ENCODE peak calls at places on chromosomes 13 and 19, in nine cellular contexts. J is memory B cell; V is astrocyte of the spinal cord; W is stimulated activated CD4-positive, alpha-beta T cell treated with anti-CD3 and anti-CD28 coated beads, Interleukin-2, amount 100 ng/mL, for 48 hours; U is H9; T is T-helper 1 cell; G is heart right ventricle; P is naive thymus-derived CD8-positive, alpha-beta T cell; D is WTC11. Z is an unnamed sample.

GRCh38 chr19:4369109-4369887 is 25.9 kb downstream of the MPND start:
- DNase-seq in J (peak; percentile 76), V (peak; percentile 35), W (peak; percentile 51), U (peak; percentile 62), T (peak; percentile 68), G (no peak), P (peak; percentile 84), D (no peak), Z (no peak)

GRCh38 chr13:110626510-110626909 is 11.2 kb downstream of the NAXD start:
- DNase-seq in J (no peak), V (no peak), W (no peak), U (no peak), T (no peak), G (no peak), P (no peak), D (no peak), Z (no peak)

GRCh38 chr19:34193439-34193838 is 21.1 kb downstream of the LSM14A start:
- DNase-seq in J (no peak), V (no peak), W (no peak), U (no peak), T (no peak), G (no peak), P (no peak), D (no peak), Z (no peak)

GRCh38 chr13:44364019-44364418 is 9.6 kb upstream of the SERP2 start:
- DNase-seq in J (no peak), V (no peak), W (no peak), U (no peak), T (no peak), G (no peak), P (no peak), D (no peak), Z (no peak)

GRCh38 chr19:44684892-44685847 is 13.8 kb upstream of the CEACAM16 start:
- DNase-seq in J (no peak), V (peak; percentile 84), W (no peak), U (peak; percentile 51), T (no peak), G (peak; percentile 40), P (no peak), D (no peak), Z (peak; percentile 42)

GRCh38 chr13:112061367-112062046 is 5.4 kb upstream of the SOX1 start:
- DNase-seq in J (no peak), V (no peak), W (no peak), U (peak; percentile 58), T (no peak), G (no peak), P (no peak), D (peak; percentile 43), Z (no peak)

GRCh38 chr19:49324801-49325491 is at the start of gene SLC6A16:
- DNase-seq in J (no peak), V (no peak), W (no peak), U (no peak), T (no peak), G (no peak), P (no peak), D (no peak), Z (no peak)

GRCh38 chr19:50669319-50670101 is 20.3 kb downstream of the C19orf81 start:
- DNase-seq in J (peak; percentile 27), V (peak; percentile 6), W (peak; percentile 52), U (no peak), T (no peak), G (no peak), P (no peak), D (no peak), Z (no peak)

GRCh38 chr13:113883921-113884804 is 20.3 kb upstream of the GAS6 start:
- DNase-seq in J (no peak), V (no peak), W (no peak), U (no peak), T (no peak), G (no peak), P (no peak), D (no peak), Z (no peak)

GRCh38 chr13:28467034-28467433 is 27.9 kb downstream of the FLT1 start:
- DNase-seq in J (no peak), V (no peak), W (no peak), U (no peak), T (no peak), G (no peak), P (no peak), D (no peak), Z (no peak)

GRCh38 chr13:112587767-112588489 is at the start of gene TUBGCP3:
- DNase-seq in J (peak; percentile 71), V (peak; percentile 84), W (peak; percentile 77), U (peak; percentile 72), T (peak; percentile 56), G (peak; percentile 88), P (peak; percentile 78), D (peak; percentile 82), Z (peak; percentile 45)

GRCh38 chr19:33246729-33247440 is 21.2 kb upstream of the SLC7A10 start:
- DNase-seq in J (no peak), V (no peak), W (no peak), U (no peak), T (no peak), G (no peak), P (peak; percentile 36), D (no peak), Z (no peak)

GRCh38 chr19:39208175-39208795 is 4.2 kb upstream of the SYCN start:
- DNase-seq in J (no peak), V (no peak), W (no peak), U (no peak), T (no peak), G (no peak), P (no peak), D (no peak), Z (no peak)

GRCh38 chr19:49421039-49421877 is 2.0 kb downstream of the PTH2 start:
- DNase-seq in J (no peak), V (peak; percentile 27), W (no peak), U (peak; percentile 99), T (no peak), G (peak; percentile 67), P (no peak), D (peak; percentile 100), Z (no peak)

GRCh38 chr19:50432658-50433057 is at the start of gene MYBPC2:
- DNase-seq in J (no peak), V (no peak), W (no peak), U (no peak), T (no peak), G (no peak), P (no peak), D (no peak), Z (no peak)

GRCh38 chr19:29667941-29668340 is 2.7 kb downstream of the PLEKHF1 start:
- DNase-seq in J (no peak), V (no peak), W (no peak), U (no peak), T (peak; percentile 52), G (no peak), P (peak; percentile 83), D (no peak), Z (no peak)